ENCODE peak calls at places on chromosomes 16 and 17, in seven cellular contexts. K is ovary, E is adrenal gland, C is thyroid gland, A is GM12865, I is cardiac fibroblast, L is heart right ventricle. R is an unnamed sample.

GRCh38 chr16:9311303-9311954 is 220.0 kb downstream of the HAPSTR1 start:
- DNase-seq in K (no peak), E (no peak), C (no peak), A (no peak), I (no peak), L (no peak), R (no peak)

GRCh38 chr17:41784207-41784744 is 2.2 kb downstream of the JUP start:
- DNase-seq in K (no peak), E (no peak), C (peak; percentile 75), A (peak; percentile 29), I (peak; percentile 71), L (peak; percentile 66), R (peak; percentile 83)

GRCh38 chr17:42112552-42113176 is at the start of gene DHX58:
- DNase-seq in K (peak; percentile 72), E (peak; percentile 82), C (peak; percentile 79), A (peak; percentile 97), I (peak; percentile 90), L (peak; percentile 82), R (peak; percentile 86)

GRCh38 chr17:72590882-72591499 is 470.2 kb downstream of the SOX9 start:
- DNase-seq in K (no peak), E (no peak), C (no peak), A (no peak), I (no peak), L (no peak), R (no peak)

GRCh38 chr16:68005786-68006286 is 6.6 kb upstream of the DPEP2 start:
- DNase-seq in K (no peak), E (peak; percentile 46), C (peak; percentile 12), A (peak; percentile 75), I (peak; percentile 37), L (peak; percentile 33), R (peak; percentile 35)

GRCh38 chr16:22372882-22373661 is 1.3 kb downstream of the CDR2 start:
- DNase-seq in K (no peak), E (no peak), C (no peak), A (no peak), I (no peak), L (no peak), R (no peak)

GRCh38 chr16:85436636-85437160 is 176.4 kb upstream of the GSE1 start:
- DNase-seq in K (peak; percentile 81), E (no peak), C (no peak), A (no peak), I (peak; percentile 37), L (no peak), R (no peak)

GRCh38 chr17:59699786-59700185 is 7.4 kb downstream of the PTRH2 start:
- DNase-seq in K (no peak), E (no peak), C (no peak), A (no peak), I (no peak), L (no peak), R (no peak)

GRCh38 chr16:67311607-67312449 is 14.7 kb downstream of the KCTD19 start:
- DNase-seq in K (no peak), E (peak; percentile 69), C (no peak), A (peak; percentile 93), I (peak; percentile 97), L (peak; percentile 31), R (peak; percentile 99)

GRCh38 chr17:17204041-17204591 is 2.0 kb downstream of the PLD6 start:
- DNase-seq in K (no peak), E (peak; percentile 85), C (no peak), A (peak; percentile 13), I (no peak), L (peak; percentile 55), R (no peak)

GRCh38 chr17:42698736-42699414 is 16.5 kb downstream of the CNTNAP1 start:
- DNase-seq in K (peak; percentile 86), E (peak; percentile 70), C (no peak), A (no peak), I (peak; percentile 91), L (peak; percentile 70), R (peak; percentile 89)

GRCh38 chr16:65118866-65119265 is 3.0 kb downstream of the CDH11 start:
- DNase-seq in K (no peak), E (no peak), C (no peak), A (no peak), I (no peak), L (no peak), R (no peak)

GRCh38 chr16:27770271-27771196 is 220.6 kb downstream of the KATNIP start:
- DNase-seq in K (no peak), E (no peak), C (no peak), A (no peak), I (no peak), L (no peak), R (no peak)

GRCh38 chr17:2724783-2725164 is 13.2 kb upstream of the CLUH start:
- DNase-seq in K (no peak), E (no peak), C (peak; percentile 30), A (peak; percentile 53), I (peak; percentile 29), L (no peak), R (peak; percentile 40)

GRCh38 chr17:4988168-4988567 is 693 bp upstream of the CAMTA2 start:
- DNase-seq in K (no peak), E (no peak), C (no peak), A (peak; percentile 36), I (no peak), L (no peak), R (no peak)

GRCh38 chr17:76714822-76715461 is 4.2 kb upstream of the MXRA7 start:
- DNase-seq in K (peak; percentile 89), E (peak; percentile 91), C (peak; percentile 85), A (peak; percentile 64), I (peak; percentile 70), L (peak; percentile 79), R (peak; percentile 70)

GRCh38 chr16:67162439-67163163 is 1.9 kb upstream of the HSF4 start:
- DNase-seq in K (no peak), E (no peak), C (no peak), A (no peak), I (no peak), L (no peak), R (peak; percentile 34)

GRCh38 chr17:28963841-28964240 is 12.5 kb upstream of the PHF12 start:
- DNase-seq in K (no peak), E (no peak), C (no peak), A (no peak), I (no peak), L (no peak), R (no peak)

GRCh38 chr16:77171750-77172635 is 19.0 kb upstream of the MON1B start:
- DNase-seq in K (no peak), E (peak; percentile 44), C (no peak), A (peak; percentile 61), I (peak; percentile 74), L (peak; percentile 44), R (peak; percentile 76)

GRCh38 chr16:81723098-81723723 is 55.9 kb upstream of the PLCG2 start:
- DNase-seq in K (no peak), E (peak; percentile 55), C (peak; percentile 35), A (peak; percentile 90), I (peak; percentile 88), L (peak; percentile 75), R (peak; percentile 90)

GRCh38 chr16:85128079-85128837 is 16.0 kb upstream of the CIBAR2 start:
- DNase-seq in K (no peak), E (no peak), C (no peak), A (no peak), I (no peak), L (no peak), R (no peak)

GRCh38 chr16:10983175-10983558 is 38.8 kb downstream of the CLEC16A start:
- DNase-seq in K (no peak), E (no peak), C (no peak), A (peak; percentile 38), I (no peak), L (no peak), R (no peak)

GRCh38 chr17:13153036-13153435 is 135.2 kb upstream of the ELAC2 start:
- DNase-seq in K (no peak), E (no peak), C (no peak), A (no peak), I (no peak), L (no peak), R (no peak)

DNA sequence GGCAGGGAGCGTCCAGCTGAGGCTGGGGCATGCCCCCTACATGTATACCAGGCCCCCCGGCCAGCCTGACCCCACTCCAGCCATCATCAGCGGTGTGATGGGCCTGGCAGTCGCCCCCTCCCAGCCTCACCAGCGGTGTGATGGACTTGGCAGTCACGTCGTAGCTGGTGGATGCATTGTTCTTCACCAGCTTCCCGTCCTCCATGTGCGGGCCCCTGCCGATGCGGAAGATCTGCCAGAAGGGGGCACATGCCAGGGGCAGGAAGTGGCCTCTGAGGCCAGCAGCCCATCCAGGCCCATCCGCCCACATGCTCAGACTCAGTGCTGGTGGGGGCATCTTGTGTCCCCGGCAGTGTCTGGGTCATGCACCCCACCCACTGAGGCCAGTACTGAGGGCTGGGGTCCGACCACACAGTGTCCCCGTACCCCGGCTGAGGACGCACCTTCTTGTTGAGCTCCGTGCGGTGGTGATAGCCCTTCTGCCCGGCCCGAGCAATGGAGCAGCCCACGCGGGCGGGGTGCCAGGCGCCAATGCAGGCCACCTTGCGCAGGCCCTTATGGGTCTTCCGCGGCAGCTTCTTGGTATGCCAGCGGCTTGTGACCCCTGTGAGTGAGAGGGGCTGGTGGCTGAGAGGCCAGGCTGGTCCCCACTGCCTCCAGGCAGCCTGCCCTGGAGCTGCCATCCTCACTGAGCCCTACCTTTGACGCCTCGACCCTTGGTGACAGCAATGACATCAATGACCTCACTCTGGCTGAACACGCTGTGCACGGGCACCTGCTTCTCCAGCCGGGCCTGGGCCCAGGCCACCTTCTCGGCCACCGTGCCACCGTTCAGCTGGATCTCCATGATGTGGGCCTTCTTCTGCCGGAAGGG is 3.7 kb upstream of the MSRB1 start:
- DNase-seq in K (no peak), E (no peak), C (no peak), A (no peak), I (no peak), L (no peak), R (no peak)
- TF ChIP-seq CTCF in K (no peak), E (no peak), C (no peak), A (no peak), I (no peak), L (no peak), R (no peak)

GRCh38 chr17:15023589-15023988 is 241.5 kb downstream of the PMP22 start:
- DNase-seq in K (no peak), E (no peak), C (no peak), A (no peak), I (no peak), L (no peak), R (no peak)

GRCh38 chr17:15019158-15019557 is 246.0 kb downstream of the PMP22 start:
- DNase-seq in K (no peak), E (no peak), C (no peak), A (no peak), I (no peak), L (no peak), R (no peak)
- H3K4me3 ChIP-seq in K (no peak overlapping the region), E (no peak overlapping the region), C (no peak overlapping the region), A (no peak overlapping the region), I (no peak overlapping the region), L (no peak overlapping the region), R (no peak overlapping the region)

GRCh38 chr17:75404223-75404738 is 1.2 kb downstream of the GRB2 start:
- DNase-seq in K (peak; percentile 57), E (peak; percentile 81), C (peak; percentile 67), A (peak; percentile 73), I (peak; percentile 87), L (peak; percentile 67), R (peak; percentile 88)
- TF ChIP-seq CTCF in K (peak; percentile 46), E (peak; percentile 68), C (peak; percentile 91), A (peak; percentile 83), I (peak; percentile 93), L (peak; percentile 82), R (peak; percentile 98)

DNA sequence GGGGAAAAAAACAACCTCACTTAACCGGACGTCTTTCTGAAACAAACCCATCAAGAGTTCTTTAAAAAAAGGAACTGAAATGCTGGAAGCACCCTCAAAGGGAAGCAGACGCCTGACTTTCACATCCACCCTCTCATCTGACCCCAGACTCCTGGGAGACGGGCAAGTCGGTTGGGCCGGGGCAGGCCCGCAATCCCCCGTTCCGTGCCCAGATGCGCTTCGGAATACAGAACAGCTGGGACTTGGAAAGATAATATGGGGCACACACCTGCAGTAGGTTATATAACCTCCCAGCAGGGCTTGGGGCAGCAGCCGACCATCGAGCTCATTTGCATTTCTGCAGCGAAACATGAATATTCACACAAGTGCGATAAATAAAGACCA is 3.7 kb downstream of the ARHGAP27 start:
- DNase-seq in K (no peak), E (no peak), C (no peak), A (peak; percentile 60), I (no peak), L (no peak), R (no peak)
- H3K4me3 ChIP-seq in K (no peak overlapping the region), E (no peak overlapping the region), C (no peak overlapping the region), A (peak overlapping the region; percentile 47), I (no peak overlapping the region), L (peak overlapping the region; percentile 17), R (no peak overlapping the region)

R was measured in fibroblast of pulmonary artery.